ENCODE peak calls at places on chromosomes 4 and X, in nine cellular contexts. One of them, this sample, is unnamed.

GRCh38 chrX:48794993-48795501 is 6.8 kb upstream of the HDAC6 start:
- DNase-seq in breast epithelium: no peak
- DNase-seq in EL: peak; percentile 62
- DNase-seq in NCI-H1417: no peak
- DNase-seq in upper lobe of right lung: peak; percentile 81
- DNase-seq in NCI-H2081 treated with DMSO at 0.1 percent for 48 hours: no peak
- DNase-seq in SJSA1: peak; percentile 79
- DNase-seq in T-helper 22 cell: no peak
- DNase-seq in GM23338: no peak
- DNase-seq in this sample: peak; percentile 53

GRCh38 chr4:128519163-128519810 is 231.7 kb upstream of the PGRMC2 start:
- DNase-seq in GM23338: no peak
- DNase-seq in SJSA1: no peak
- DNase-seq in breast epithelium: no peak
- DNase-seq in NCI-H1417: no peak
- DNase-seq in upper lobe of right lung: no peak
- DNase-seq in NCI-H2081 treated with DMSO at 0.1 percent for 48 hours: no peak
- DNase-seq in T-helper 22 cell: no peak
- DNase-seq in EL: no peak
- DNase-seq in this sample: no peak

GRCh38 chr4:10079256-10079655 is 37.3 kb downstream of the WDR1 start:
- DNase-seq in EL: no peak
- DNase-seq in SJSA1: no peak
- DNase-seq in NCI-H2081 treated with DMSO at 0.1 percent for 48 hours: no peak
- DNase-seq in breast epithelium: peak; percentile 28
- DNase-seq in NCI-H1417: no peak
- DNase-seq in upper lobe of right lung: peak; percentile 48
- DNase-seq in T-helper 22 cell: no peak
- DNase-seq in GM23338: no peak
- DNase-seq in this sample: no peak

GRCh38 chrX:45191820-45192409 is 8.8 kb downstream of the DIPK2B start:
- DNase-seq in EL: no peak
- DNase-seq in NCI-H2081 treated with DMSO at 0.1 percent for 48 hours: no peak
- DNase-seq in T-helper 22 cell: no peak
- DNase-seq in SJSA1: no peak
- DNase-seq in GM23338: no peak
- DNase-seq in NCI-H1417: no peak
- DNase-seq in breast epithelium: no peak
- DNase-seq in upper lobe of right lung: no peak
- DNase-seq in this sample: no peak

GRCh38 chr4:1763550-1764080 is 29.5 kb upstream of the FGFR3 start:
- DNase-seq in T-helper 22 cell: no peak
- DNase-seq in SJSA1: peak; percentile 55
- DNase-seq in EL: peak; percentile 51
- DNase-seq in breast epithelium: no peak
- DNase-seq in GM23338: no peak
- DNase-seq in upper lobe of right lung: no peak
- DNase-seq in NCI-H2081 treated with DMSO at 0.1 percent for 48 hours: no peak
- DNase-seq in NCI-H1417: peak; percentile 19
- DNase-seq in this sample: no peak

GRCh38 chr4:138510053-138510452 is 267.9 kb upstream of the SLC7A11 start:
- DNase-seq in NCI-H1417: no peak
- DNase-seq in upper lobe of right lung: no peak
- DNase-seq in breast epithelium: no peak
- DNase-seq in EL: peak; percentile 59
- DNase-seq in SJSA1: no peak
- DNase-seq in GM23338: no peak
- DNase-seq in T-helper 22 cell: no peak
- DNase-seq in NCI-H2081 treated with DMSO at 0.1 percent for 48 hours: no peak
- DNase-seq in this sample: no peak

GRCh38 chrX:117851025-117851424 is 265.6 kb downstream of the KLHL13 start:
- DNase-seq in T-helper 22 cell: no peak
- DNase-seq in upper lobe of right lung: no peak
- DNase-seq in breast epithelium: no peak
- DNase-seq in NCI-H2081 treated with DMSO at 0.1 percent for 48 hours: no peak
- DNase-seq in SJSA1: no peak
- DNase-seq in EL: no peak
- DNase-seq in GM23338: no peak
- DNase-seq in NCI-H1417: no peak
- DNase-seq in this sample: no peak

GRCh38 chr4:93759506-93759905 is 69.0 kb upstream of the ATOH1 start:
- DNase-seq in NCI-H2081 treated with DMSO at 0.1 percent for 48 hours: no peak
- DNase-seq in SJSA1: no peak
- DNase-seq in T-helper 22 cell: no peak
- DNase-seq in EL: no peak
- DNase-seq in GM23338: no peak
- DNase-seq in NCI-H1417: no peak
- DNase-seq in upper lobe of right lung: no peak
- DNase-seq in breast epithelium: no peak
- DNase-seq in this sample: no peak

GRCh38 chr4:1208266-1208961 is 36.0 kb upstream of the SPON2 start:
- DNase-seq in GM23338: peak; percentile 18
- DNase-seq in upper lobe of right lung: peak; percentile 66
- DNase-seq in NCI-H1417: no peak
- DNase-seq in EL: no peak
- DNase-seq in NCI-H2081 treated with DMSO at 0.1 percent for 48 hours: no peak
- DNase-seq in SJSA1: no peak
- DNase-seq in breast epithelium: no peak
- DNase-seq in T-helper 22 cell: no peak
- DNase-seq in this sample: no peak

GRCh38 chr4:164383187-164384181 is 370.4 kb upstream of the SMIM31 start:
- DNase-seq in breast epithelium: no peak
- DNase-seq in NCI-H2081 treated with DMSO at 0.1 percent for 48 hours: no peak
- DNase-seq in T-helper 22 cell: no peak
- DNase-seq in EL: no peak
- DNase-seq in GM23338: peak; percentile 78
- DNase-seq in SJSA1: no peak
- DNase-seq in NCI-H1417: peak; percentile 50
- DNase-seq in upper lobe of right lung: peak; percentile 60
- DNase-seq in this sample: no peak

GRCh38 chr4:77856152-77856551 is 6.5 kb upstream of the MRPL1 start:
- DNase-seq in SJSA1: no peak
- DNase-seq in GM23338: no peak
- DNase-seq in breast epithelium: no peak
- DNase-seq in EL: no peak
- DNase-seq in T-helper 22 cell: no peak
- DNase-seq in upper lobe of right lung: no peak
- DNase-seq in NCI-H1417: no peak
- DNase-seq in NCI-H2081 treated with DMSO at 0.1 percent for 48 hours: no peak
- DNase-seq in this sample: no peak

GRCh38 chr4:1212546-1213335 is 36.2 kb downstream of the CTBP1 start:
- DNase-seq in T-helper 22 cell: no peak
- DNase-seq in NCI-H1417: no peak
- DNase-seq in GM23338: no peak
- DNase-seq in breast epithelium: no peak
- DNase-seq in NCI-H2081 treated with DMSO at 0.1 percent for 48 hours: no peak
- DNase-seq in SJSA1: no peak
- DNase-seq in upper lobe of right lung: no peak
- DNase-seq in EL: no peak
- DNase-seq in this sample: no peak

GRCh38 chrX:125090046-125090445 is 229.6 kb upstream of the TEX13C start:
- DNase-seq in breast epithelium: no peak
- DNase-seq in NCI-H1417: peak; percentile 85
- DNase-seq in EL: no peak
- DNase-seq in GM23338: no peak
- DNase-seq in SJSA1: no peak
- DNase-seq in NCI-H2081 treated with DMSO at 0.1 percent for 48 hours: peak; percentile 54
- DNase-seq in upper lobe of right lung: no peak
- DNase-seq in T-helper 22 cell: no peak
- DNase-seq in this sample: no peak

GRCh38 chrX:22360129-22360528 is 87.4 kb downstream of the CBLL2 start:
- DNase-seq in T-helper 22 cell: no peak
- DNase-seq in EL: no peak
- DNase-seq in SJSA1: no peak
- DNase-seq in GM23338: no peak
- DNase-seq in upper lobe of right lung: no peak
- DNase-seq in NCI-H1417: no peak
- DNase-seq in NCI-H2081 treated with DMSO at 0.1 percent for 48 hours: no peak
- DNase-seq in breast epithelium: no peak
- DNase-seq in this sample: no peak

GRCh38 chr4:83009529-83009928 is 1.1 kb downstream of the LIN54 start:
- DNase-seq in breast epithelium: no peak
- DNase-seq in EL: no peak
- DNase-seq in NCI-H2081 treated with DMSO at 0.1 percent for 48 hours: no peak
- DNase-seq in GM23338: no peak
- DNase-seq in T-helper 22 cell: no peak
- DNase-seq in NCI-H1417: no peak
- DNase-seq in upper lobe of right lung: no peak
- DNase-seq in SJSA1: no peak
- DNase-seq in this sample: no peak